ENCODE peak calls at places on chromosomes 11 and 22, in nine cellular contexts. D is transverse colon, V is A549, C is K562, Y is upper lobe of left lung, U is NB4, M is heart left ventricle, Q is GM12891, E is body of pancreas. Z is an unnamed sample.

GRCh38 chr11:45182902-45183301 is 36.5 kb downstream of the PRDM11 start:
- DNase-seq in U (peak; percentile 37), Y (no peak), C (peak; percentile 23), M (peak; percentile 42), E (peak; percentile 40), Q (no peak), D (peak; percentile 51), V (peak; percentile 60), Z (peak; percentile 75)

GRCh38 chr11:96082002-96082899 is 158.3 kb upstream of the MTMR2 start:
- DNase-seq in D (no peak), V (no peak), E (no peak), C (peak; percentile 20), M (no peak), Q (no peak), U (no peak), Y (no peak), Z (no peak)

GRCh38 chr11:61413496-61413895 is 16.3 kb downstream of the CPSF7 start:
- DNase-seq in Y (no peak), D (no peak), V (no peak), M (no peak), C (no peak), E (no peak), U (no peak), Q (no peak), Z (no peak)

GRCh38 chr11:69295995-69296889 is 2.3 kb downstream of the MYEOV start:
- DNase-seq in Y (peak; percentile 82), D (peak; percentile 50), C (no peak), E (peak; percentile 75), M (peak; percentile 69), U (peak; percentile 97), V (no peak), Q (no peak), Z (no peak)

GRCh38 chr22:41658869-41659268 is 29.8 kb downstream of the SNU13 start:
- DNase-seq in D (no peak), Q (no peak), Y (no peak), E (no peak), C (no peak), M (no peak), V (no peak), U (no peak), Z (no peak)

GRCh38 chr11:6391548-6392134 is 1.4 kb downstream of the SMPD1 start:
- DNase-seq in E (no peak), M (no peak), Y (no peak), U (no peak), C (no peak), D (no peak), V (no peak), Q (no peak), Z (no peak)

GRCh38 chr11:64298966-64299846 is 952 bp upstream of the CATSPERZ start:
- DNase-seq in Q (no peak), U (no peak), E (peak; percentile 59), M (peak; percentile 53), C (no peak), V (no peak), Y (peak; percentile 58), D (peak; percentile 57), Z (peak; percentile 39)

GRCh38 chr22:47775686-47776085 is 1013.2 kb downstream of the TBC1D22A start:
- DNase-seq in Q (no peak), M (no peak), C (no peak), V (no peak), D (no peak), U (no peak), E (no peak), Y (no peak), Z (no peak)

GRCh38 chr22:21694394-21694793 is 28.6 kb downstream of the PPIL2 start:
- DNase-seq in M (no peak), Y (no peak), E (no peak), C (no peak), V (no peak), D (no peak), U (no peak), Q (no peak), Z (no peak)

GRCh38 chr11:15127341-15127740 is 12.6 kb downstream of the INSC start:
- DNase-seq in U (no peak), Q (no peak), M (no peak), E (no peak), V (no peak), C (no peak), Y (no peak), D (no peak), Z (no peak)

GRCh38 chr22:27745809-27746208 is 55.7 kb downstream of the MN1 start:
- DNase-seq in E (no peak), C (no peak), Y (no peak), U (no peak), V (no peak), Q (no peak), D (no peak), M (no peak), Z (no peak)

GRCh38 chr11:77589521-77590193 is at the start of gene AQP11:
- DNase-seq in D (peak; percentile 94), Y (peak; percentile 86), V (peak; percentile 83), U (peak; percentile 84), M (peak; percentile 84), E (peak; percentile 95), Q (peak; percentile 86), C (peak; percentile 86), Z (peak; percentile 86)
- TF ChIP-seq POLR2A in D (peak; percentile 79), Y (peak; percentile 43), V (peak; percentile 80), U (no peak), M (no peak), E (peak; percentile 57), Q (no peak), C (peak; percentile 59), Z (no peak)

GRCh38 chr22:48960576-48960975 is 867.1 kb downstream of the BRD1 start:
- DNase-seq in Q (no peak), U (no peak), Y (peak; percentile 7), E (no peak), C (no peak), D (peak; percentile 0), M (no peak), V (no peak), Z (no peak)

GRCh38 chr22:48959496-48959895 is 868.2 kb downstream of the BRD1 start:
- DNase-seq in M (no peak), Y (peak; percentile 14), Q (no peak), D (no peak), V (no peak), C (no peak), E (no peak), U (no peak), Z (no peak)

GRCh38 chr22:48957987-48958321 is 869.7 kb downstream of the BRD1 start:
- DNase-seq in V (no peak), Y (no peak), E (no peak), D (no peak), C (no peak), U (no peak), Q (no peak), M (no peak), Z (no peak)

GRCh38 chr22:48961705-48962104 is 866.0 kb downstream of the BRD1 start:
- DNase-seq in Y (no peak), V (no peak), D (no peak), C (no peak), M (no peak), U (no peak), Q (no peak), E (no peak), Z (no peak)

DNA sequence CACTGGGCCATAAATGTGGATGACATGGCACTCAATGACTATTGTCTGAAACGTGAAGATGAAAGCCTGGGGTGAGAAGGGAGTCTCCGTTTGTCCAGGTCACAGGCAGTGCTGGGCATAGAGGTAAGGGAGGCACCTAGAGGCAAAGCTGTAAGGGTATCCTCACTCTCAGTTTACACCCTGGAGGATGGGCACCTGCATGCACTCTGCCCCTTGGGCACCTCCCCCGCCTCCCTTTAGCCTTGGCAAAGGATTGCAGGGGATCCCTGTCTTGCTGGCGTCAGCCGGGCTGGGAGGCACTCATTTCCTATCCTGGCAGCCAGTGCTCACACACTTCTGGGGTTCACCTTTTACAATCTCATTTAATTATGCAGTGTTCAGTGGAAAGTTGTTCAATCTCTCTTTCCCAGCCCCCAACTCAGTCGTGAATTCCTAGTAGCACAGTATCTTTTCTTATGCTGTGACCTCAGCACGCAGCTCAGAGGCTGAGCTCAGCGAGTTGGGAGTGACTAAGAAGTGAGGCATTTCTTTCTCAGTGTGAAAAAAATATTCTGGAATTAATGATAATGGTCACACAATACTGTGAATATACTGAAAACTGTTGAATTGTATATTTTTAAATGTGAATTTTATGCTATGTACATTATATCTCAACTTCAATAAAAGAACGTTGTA is 866.6 kb downstream of the BRD1 start:
- DNase-seq in Y (peak; percentile 5), C (no peak), M (no peak), E (no peak), V (no peak), D (peak; percentile 1), U (no peak), Q (no peak), Z (no peak)
- TF ChIP-seq POLR2A in Y (no peak), C (no peak), M (no peak), E (no peak), V (no peak), D (no peak), U (no peak), Q (no peak), Z (no peak)

DNA sequence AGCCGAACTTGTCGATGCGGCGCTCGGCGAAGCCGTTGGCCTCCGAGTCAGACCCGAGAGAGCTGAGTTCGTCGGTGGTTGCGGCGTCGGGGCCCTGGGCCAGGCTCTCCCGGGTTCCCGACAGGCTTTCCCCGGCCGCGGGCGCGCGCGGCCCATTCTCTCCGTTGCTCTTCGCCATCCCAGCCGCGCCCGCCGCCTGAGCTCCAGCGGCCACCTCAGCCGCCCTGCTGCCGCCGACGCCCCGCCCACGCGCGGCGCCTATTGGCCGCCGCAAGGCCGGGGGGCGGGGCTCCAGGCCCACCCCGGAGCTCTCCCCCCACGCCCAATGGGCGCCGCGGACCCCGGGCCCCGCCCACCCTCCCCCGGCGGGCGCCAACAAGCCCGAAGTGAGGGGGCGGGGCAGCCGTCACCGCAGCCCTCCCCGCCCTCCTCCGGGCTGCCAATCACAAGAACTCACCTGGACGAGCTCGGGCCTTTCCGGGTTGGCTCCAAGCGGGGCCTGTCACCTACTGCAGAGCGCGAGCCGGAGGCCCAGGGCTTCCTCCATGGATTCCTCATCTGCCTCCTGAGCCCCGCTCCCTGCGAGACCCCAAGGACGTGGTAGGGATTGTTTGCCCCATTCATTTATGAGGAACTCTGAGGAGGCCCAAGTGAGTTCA is at the start of gene TBC1D10A:
- DNase-seq in V (peak; percentile 80), M (peak; percentile 92), C (peak; percentile 98), Y (peak; percentile 98), E (peak; percentile 98), D (peak; percentile 96), U (peak; percentile 91), Q (peak; percentile 100), Z (peak; percentile 97)
- TF ChIP-seq POLR2A in V (peak; percentile 20), M (no peak), C (peak; percentile 63), Y (peak; percentile 96), E (peak; percentile 87), D (peak; percentile 90), U (peak; percentile 40), Q (peak; percentile 75), Z (peak; percentile 48)

DNA sequence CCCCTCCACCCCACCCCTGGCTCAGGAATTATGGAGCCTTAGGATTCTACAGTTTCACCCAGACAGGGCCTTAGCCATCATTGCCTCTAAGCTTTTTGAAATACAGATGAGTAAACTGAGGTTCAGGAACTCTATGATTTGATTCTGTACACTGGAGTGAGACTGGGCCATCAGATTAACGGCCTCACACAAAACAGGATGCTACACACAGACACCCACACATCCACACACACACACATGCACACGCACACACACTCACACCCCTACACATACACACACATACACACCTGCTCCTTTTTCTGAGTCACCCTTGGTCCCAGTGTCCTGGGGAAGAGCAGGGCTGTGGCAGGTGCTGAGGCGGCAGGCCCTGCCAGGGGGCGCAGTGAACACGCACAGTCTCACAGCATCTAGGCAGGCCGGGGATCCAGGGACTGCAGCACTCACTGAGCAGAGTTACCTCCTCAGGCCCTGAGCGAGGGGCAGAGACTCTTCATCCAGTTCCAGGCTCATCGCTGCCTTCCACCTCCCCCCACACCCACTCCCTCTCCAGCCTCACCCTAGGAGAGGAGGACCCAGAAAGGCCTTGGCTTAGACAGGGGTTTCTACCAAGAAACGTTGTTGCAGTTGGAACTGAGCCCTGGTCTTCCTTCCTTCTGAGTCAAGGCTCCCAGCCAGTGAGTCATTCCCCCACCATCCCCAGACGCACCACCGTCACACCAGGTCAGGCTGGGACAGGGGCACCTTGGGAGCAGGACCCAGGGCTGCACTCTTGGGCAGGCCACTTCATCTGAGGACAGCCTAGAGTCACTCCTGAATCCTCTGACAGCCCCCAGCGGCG is 89.8 kb upstream of the PARVA start:
- DNase-seq in E (peak; percentile 52), C (peak; percentile 44), M (peak; percentile 80), V (peak; percentile 97), Q (no peak), U (peak; percentile 20), D (peak; percentile 48), Y (no peak), Z (no peak)
- TF ChIP-seq POLR2A in E (no peak), C (no peak), M (no peak), V (peak; percentile 4), Q (no peak), U (no peak), D (no peak), Y (no peak), Z (no peak)